ENCODE peak calls at places on chromosomes 13 and 19, in six cellular contexts. H is neural crest cell, U is lower lobe of right lung, A is omental fat pad, F is psoas muscle, P is fibroblast of the aortic adventitia. I is an unnamed sample.

GRCh38 chr19:33048806-33049676 is 15.6 kb downstream of the RHPN2 start:
- DNase-seq in P (peak), F (no peak), H (no peak), A (no peak), U (no peak), I (no peak)

GRCh38 chr19:13022859-13023636 is 27.8 kb downstream of the NFIX start:
- DNase-seq in H (no peak), A (no peak), U (peak), F (peak), P (peak), I (no peak)

GRCh38 chr19:15381429-15381828 is 1.8 kb upstream of the AKAP8 start:
- DNase-seq in H (no peak), F (no peak), P (no peak), U (no peak), A (no peak), I (no peak)

GRCh38 chr13:97165527-97166425 is 56.4 kb upstream of the MBNL2 start:
- DNase-seq in H (no peak), P (no peak), A (no peak), F (no peak), U (no peak), I (no peak)

GRCh38 chr19:53308339-53308811 is 25.2 kb upstream of the ZNF845 start:
- DNase-seq in F (no peak), H (peak), A (no peak), P (no peak), U (no peak), I (peak)

GRCh38 chr13:90594694-90595093 is 752.8 kb upstream of the MIR17HG start:
- DNase-seq in A (no peak), H (no peak), F (no peak), P (peak), U (no peak), I (no peak)

GRCh38 chr13:97238883-97239282 is 16.8 kb downstream of the MBNL2 start:
- DNase-seq in U (no peak), H (no peak), A (no peak), F (no peak), P (no peak), I (no peak)

GRCh38 chr13:26694609-26695359 is 65.8 kb downstream of the GPR12 start:
- DNase-seq in P (no peak), U (no peak), F (no peak), H (no peak), A (no peak), I (peak)

GRCh38 chr19:48661746-48662145 is 11.1 kb downstream of the NTN5 start:
- DNase-seq in P (no peak), U (no peak), A (no peak), H (no peak), F (no peak), I (no peak)

GRCh38 chr19:572891-573825 is 762 bp downstream of the BSG start:
- DNase-seq in P (peak), U (peak), A (no peak), H (no peak), F (peak), I (peak)

GRCh38 chr19:1170938-1171754 is 2.9 kb downstream of the SBNO2 start:
- DNase-seq in A (no peak), U (peak), F (no peak), P (no peak), H (no peak), I (no peak)

GRCh38 chr19:58557253-58558065 is 952 bp downstream of the UBE2M start:
- DNase-seq in P (no peak), A (no peak), U (no peak), F (no peak), H (no peak), I (no peak)

GRCh38 chr19:15280915-15281683 is 48.9 kb upstream of the EPHX3 start:
- DNase-seq in A (no peak), U (peak), P (peak), H (no peak), F (peak), I (no peak)

GRCh38 chr13:109253316-109253715 is 533.1 kb downstream of the IRS2 start:
- DNase-seq in F (no peak), U (no peak), P (no peak), H (no peak), A (no peak), I (no peak)

GRCh38 chr13:75836441-75836840 is 200.3 kb downstream of the LMO7 start:
- DNase-seq in F (no peak), A (no peak), U (peak), P (no peak), H (no peak), I (no peak)

GRCh38 chr13:48500652-48501197 is 32.2 kb downstream of the RCBTB2 start:
- DNase-seq in P (peak), F (no peak), A (no peak), H (no peak), U (no peak), I (no peak)

GRCh38 chr13:86581711-86582110 is 782.5 kb upstream of the SLITRK6 start:
- DNase-seq in U (no peak), P (peak), H (no peak), A (no peak), F (no peak), I (no peak)

GRCh38 chr13:79525051-79525450 is 44.1 kb downstream of the NDFIP2 start:
- DNase-seq in F (no peak), H (no peak), P (no peak), U (no peak), A (no peak), I (no peak)

GRCh38 chr19:805161-805561 is 7.9 kb downstream of the PTBP1 start:
- DNase-seq in P (no peak), U (no peak), F (no peak), A (no peak), H (no peak), I (peak)

GRCh38 chr19:29325241-29325975 is 112.5 kb upstream of the UQCRFS1 start:
- DNase-seq in A (no peak), P (no peak), H (no peak), F (no peak), U (no peak), I (peak)
- TF ChIP-seq CTCF in A (no peak), P (no peak), H (no peak), F (no peak), U (no peak), I (no peak)

GRCh38 chr13:95255072-95255732 is 46.0 kb downstream of the ABCC4 start:
- DNase-seq in A (no peak), F (no peak), H (no peak), U (no peak), P (no peak), I (no peak)
- TF ChIP-seq CTCF in A (no peak), F (no peak), H (no peak), U (no peak), P (no peak), I (no peak)

GRCh38 chr13:23467048-23467931 is 33.8 kb upstream of the SACS start:
- DNase-seq in P (no peak), F (no peak), H (peak), U (no peak), A (no peak), I (no peak)

GRCh38 chr13:23467932-23468278 is 34.4 kb upstream of the SACS start:
- DNase-seq in H (no peak), F (no peak), A (no peak), P (no peak), U (no peak), I (no peak)

GRCh38 chr13:23463631-23464030 is 30.1 kb upstream of the SACS start:
- DNase-seq in H (no peak), P (peak), A (no peak), F (no peak), U (no peak), I (no peak)

GRCh38 chr13:23468811-23469210 is 35.3 kb upstream of the SACS start:
- DNase-seq in P (no peak), A (no peak), U (no peak), F (no peak), H (no peak), I (no peak)

GRCh38 chr13:23466144-23467002 is 32.9 kb upstream of the SACS start:
- DNase-seq in H (peak), U (peak), P (peak), A (peak), F (peak), I (no peak)
- TF ChIP-seq CTCF in H (peak), U (peak), P (peak), A (no peak), F (peak), I (peak)

DNA sequence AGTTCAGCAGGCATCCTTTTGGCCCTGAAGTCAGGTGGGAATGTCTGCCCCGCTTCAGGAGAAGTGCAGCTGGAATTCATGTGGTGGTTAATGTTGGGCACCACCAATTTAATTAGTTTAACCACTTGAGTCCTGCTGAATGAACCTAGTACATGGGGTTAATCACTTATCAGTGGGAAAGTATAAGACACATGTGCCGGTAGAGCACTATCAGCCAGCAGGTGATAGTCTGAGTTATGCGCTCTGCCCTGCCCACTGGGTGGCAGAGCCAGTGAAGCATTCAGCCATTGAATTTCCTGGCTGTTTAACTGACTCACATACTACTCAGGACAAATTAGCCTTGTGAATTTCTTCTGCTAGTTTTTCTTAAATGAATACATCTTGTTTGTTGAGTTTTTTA is 789.7 kb upstream of the PRR20A start:
- DNase-seq in F (no peak), H (no peak), U (no peak), P (no peak), A (no peak), I (no peak)
- TF ChIP-seq CTCF in F (no peak), H (no peak), U (no peak), P (no peak), A (no peak), I (no peak)

GRCh38 chr19:38351865-38352395 is 16.3 kb downstream of the CATSPERG start:
- DNase-seq in P (no peak), A (no peak), F (no peak), H (no peak), U (no peak), I (no peak)
- TF ChIP-seq CTCF in P (no peak), A (no peak), F (no peak), H (no peak), U (no peak), I (no peak)

GRCh38 chr13:101594936-101595335 is 142.5 kb downstream of the ITGBL1 start:
- DNase-seq in U (no peak), F (no peak), H (no peak), P (no peak), A (no peak), I (no peak)
- TF ChIP-seq CTCF in U (no peak), F (no peak), H (no peak), P (no peak), A (no peak), I (no peak)

DNA sequence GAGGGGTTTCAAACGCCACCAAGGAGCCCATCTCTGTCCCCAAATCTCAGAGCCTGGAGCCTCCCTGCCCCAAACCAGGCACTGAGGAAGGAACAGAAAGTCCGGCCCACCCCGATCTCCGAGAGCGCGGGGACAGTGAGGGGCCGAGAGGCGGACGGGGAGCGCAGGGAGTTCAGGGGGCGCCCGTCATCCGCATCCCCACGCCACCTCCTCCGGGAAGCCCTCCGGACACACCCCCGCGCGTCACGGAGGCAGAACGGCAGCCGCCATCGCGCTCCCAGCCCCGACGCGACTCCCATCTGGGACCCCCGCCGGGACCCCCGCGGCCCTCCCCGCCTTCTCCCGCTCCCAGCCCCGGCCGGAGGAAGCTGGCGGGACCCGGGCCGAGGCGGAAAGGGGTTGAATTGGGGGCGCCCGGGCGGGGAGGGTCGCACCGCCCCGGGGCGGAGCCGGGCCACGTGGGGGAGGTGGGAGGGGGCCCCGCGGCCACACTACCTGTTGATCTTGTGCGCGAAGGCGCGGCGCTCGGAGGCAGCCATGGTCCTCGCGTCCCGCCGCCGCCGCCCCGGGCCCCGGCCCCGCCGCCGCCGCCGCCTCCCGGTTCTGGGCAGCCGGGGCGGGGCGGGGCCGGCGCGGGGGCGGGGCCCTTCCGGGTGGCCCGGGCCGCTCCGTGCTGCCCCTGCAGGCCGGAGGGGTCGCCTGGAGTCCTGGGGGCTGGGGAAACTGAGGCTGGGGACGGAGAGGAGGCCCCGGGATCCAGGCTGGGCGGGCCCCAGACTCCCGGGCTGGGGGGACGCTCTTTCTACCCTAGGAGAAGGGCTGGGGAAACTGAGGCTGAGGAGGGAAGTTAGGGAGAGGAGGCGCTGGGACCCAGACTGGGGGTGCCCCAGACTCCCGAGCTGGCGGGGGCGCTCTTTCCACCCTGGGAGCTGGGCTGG is at the start of gene DOCK6:
- DNase-seq in U (no peak), P (no peak), A (no peak), F (peak), H (peak), I (no peak)
- TF ChIP-seq CTCF in U (peak), P (peak), A (no peak), F (peak), H (peak), I (peak)

GRCh38 chr19:46232468-46232867 is 2.9 kb downstream of the IGFL1 start:
- DNase-seq in U (no peak), H (no peak), P (no peak), F (no peak), A (no peak), I (no peak)
- TF ChIP-seq CTCF in U (no peak), H (no peak), P (no peak), F (no peak), A (no peak), I (no peak)

DNA sequence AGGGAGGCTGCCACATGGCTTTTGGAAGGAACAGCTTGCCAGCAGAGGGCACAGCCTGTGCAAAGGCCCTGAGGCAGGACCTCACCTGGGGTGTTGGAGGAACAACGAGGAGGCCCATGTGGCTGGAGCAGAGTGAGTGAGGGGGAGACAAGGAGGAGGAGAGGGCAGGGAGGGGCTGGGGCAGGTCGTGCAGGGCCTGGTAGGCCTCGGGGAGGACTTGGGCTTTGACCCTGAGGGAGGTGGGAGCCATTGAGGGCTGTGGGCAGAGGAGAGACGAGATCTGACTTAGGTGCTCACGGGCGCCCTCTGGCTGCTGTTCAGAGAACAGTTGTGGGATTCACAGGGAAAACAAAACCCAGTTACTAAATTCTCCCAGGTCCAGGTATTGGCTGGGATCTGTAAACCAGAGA is 25.2 kb downstream of the ZNRF4 start:
- DNase-seq in A (no peak), P (no peak), F (peak), U (no peak), H (peak), I (no peak)
- TF ChIP-seq CTCF in A (no peak), P (peak), F (peak), U (peak), H (peak), I (peak)

GRCh38 chr13:112152846-112153245 is 85.9 kb downstream of the SOX1 start:
- DNase-seq in P (no peak), A (no peak), H (no peak), U (no peak), F (no peak), I (no peak)
- TF ChIP-seq CTCF in P (no peak), A (no peak), H (no peak), U (no peak), F (no peak), I (no peak)

I was measured in osteocyte.